ENCODE peak calls at places on chromosomes 6 and 20, in seven cellular contexts. Y is tibial artery, X is neural crest cell, I is HepG2, L is body of pancreas, P is MCF 10A, H is astrocyte. J is an unnamed sample.

GRCh38 chr20:20231528-20232298 is 136.2 kb upstream of the INSM1 start:
- DNase-seq in L (no peak), X (no peak), Y (no peak), H (no peak), I (no peak), P (no peak), J (no peak)

GRCh38 chr6:73858376-73858775 is 162.4 kb downstream of the CD109 start:
- DNase-seq in H (no peak), L (no peak), X (no peak), I (no peak), P (no peak), Y (no peak), J (no peak)

GRCh38 chr6:82385961-82386360 is 22.3 kb downstream of the TPBG start:
- DNase-seq in L (peak), H (no peak), X (no peak), P (peak), I (no peak), Y (no peak), J (no peak)

GRCh38 chr20:44615169-44615791 is 32.9 kb downstream of the PKIG start:
- DNase-seq in P (no peak), H (peak), I (no peak), L (no peak), X (no peak), Y (no peak), J (no peak)

GRCh38 chr20:62314711-62315302 is 12.0 kb downstream of the ADRM1 start:
- DNase-seq in L (no peak), P (no peak), Y (no peak), H (no peak), X (no peak), I (no peak), J (no peak)

GRCh38 chr6:146389740-146390139 is 153.9 kb upstream of the RAB32 start:
- DNase-seq in H (no peak), L (no peak), I (no peak), P (no peak), Y (no peak), X (no peak), J (no peak)

GRCh38 chr6:73476722-73477121 is 15.2 kb downstream of the MTO1 start:
- DNase-seq in L (no peak), Y (no peak), P (no peak), I (no peak), X (no peak), H (no peak), J (no peak)

GRCh38 chr6:1623769-1624070 is 14.0 kb downstream of the FOXC1 start:
- DNase-seq in X (no peak), I (no peak), H (no peak), P (no peak), L (no peak), Y (no peak), J (no peak)

GRCh38 chr6:74167506-74167905 is 471.5 kb downstream of the CD109 start:
- DNase-seq in X (no peak), L (no peak), H (no peak), Y (no peak), P (no peak), I (no peak), J (no peak)

GRCh38 chr20:34301587-34302311 is 1.4 kb downstream of the AHCY start:
- DNase-seq in P (no peak), X (no peak), I (no peak), H (no peak), Y (no peak), L (no peak), J (no peak)

GRCh38 chr20:4375881-4376280 is 345.8 kb upstream of the PRND start:
- DNase-seq in L (no peak), P (peak), I (no peak), X (no peak), H (peak), Y (no peak), J (peak)

GRCh38 chr6:24667378-24667803 is 514 bp downstream of the ACOT13 start:
- DNase-seq in I (peak), P (no peak), L (no peak), Y (no peak), H (no peak), X (no peak), J (no peak)

GRCh38 chr6:6696867-6697531 is 108.5 kb downstream of the LY86 start:
- DNase-seq in I (peak), X (peak), L (peak), Y (peak), P (peak), H (peak), J (peak)

GRCh38 chr6:168905451-168906090 is 348.1 kb downstream of the THBS2 start:
- DNase-seq in P (peak), H (peak), L (no peak), X (no peak), I (no peak), Y (no peak), J (no peak)

GRCh38 chr6:26197736-26198625 is 110.8 kb downstream of the HFE start:
- DNase-seq in L (no peak), I (peak), Y (no peak), H (no peak), P (peak), X (no peak), J (no peak)

GRCh38 chr6:151539506-151540268 is 45.9 kb downstream of the CCDC170 start:
- DNase-seq in P (no peak), L (no peak), Y (no peak), I (no peak), X (no peak), H (peak), J (no peak)

GRCh38 chr6:120407696-120408095 is 926.6 kb downstream of the TBC1D32 start:
- DNase-seq in I (no peak), L (no peak), P (no peak), Y (no peak), H (no peak), X (no peak), J (no peak)

GRCh38 chr6:109672204-109672603 is 18.8 kb downstream of the AK9 start:
- DNase-seq in P (no peak), L (no peak), X (no peak), Y (no peak), I (no peak), H (no peak), J (no peak)

GRCh38 chr20:63658749-63659187 is 656 bp downstream of the RTEL1 start:
- DNase-seq in H (peak), I (no peak), X (no peak), P (no peak), Y (no peak), L (peak), J (peak)
- TF ChIP-seq CTCF in H (no peak), I (peak), X (no peak), P (no peak), Y (no peak), L (no peak), J (no peak)

GRCh38 chr20:32019563-32020463 is 9.6 kb downstream of the CCM2L start:
- DNase-seq in Y (no peak), I (no peak), L (no peak), X (no peak), H (no peak), P (no peak), J (no peak)

GRCh38 chr20:32018269-32019155 is 8.3 kb downstream of the CCM2L start:
- DNase-seq in H (no peak), P (peak), X (peak), L (peak), I (peak), Y (no peak), J (peak)

GRCh38 chr20:32017711-32018251 is 7.5 kb downstream of the CCM2L start:
- DNase-seq in Y (no peak), L (peak), I (peak), X (no peak), P (peak), H (no peak), J (peak)

GRCh38 chr20:32021091-32021490 is 10.9 kb downstream of the CCM2L start:
- DNase-seq in Y (no peak), P (no peak), L (no peak), I (no peak), H (no peak), X (no peak), J (no peak)

DNA sequence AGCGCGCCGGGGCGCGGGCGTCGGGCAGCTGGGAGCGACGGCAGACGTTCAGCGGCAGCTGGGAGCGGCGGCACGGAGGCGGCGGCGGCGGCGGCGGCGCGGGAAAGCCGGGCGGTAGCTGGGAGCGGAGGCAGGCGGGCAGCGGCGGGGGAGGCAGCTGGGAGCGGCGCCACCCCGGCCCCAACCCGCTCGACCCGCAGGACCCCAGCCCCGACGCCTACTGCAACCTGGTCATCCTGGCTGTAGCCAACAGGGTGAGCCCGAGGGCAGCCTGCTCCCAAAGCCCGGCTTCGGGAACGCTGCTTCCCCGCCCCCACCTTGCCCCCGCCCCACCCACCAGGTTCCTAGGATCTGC is 8.9 kb downstream of the CCM2L start:
- DNase-seq in I (no peak), P (no peak), L (peak), Y (no peak), H (no peak), X (peak), J (no peak)
- TF ChIP-seq CTCF in I (peak), P (no peak), L (no peak), Y (no peak), H (no peak), X (peak), J (no peak)

GRCh38 chr6:159693128-159693893 is at the start of gene SOD2:
- DNase-seq in I (peak), H (peak), L (peak), Y (peak), P (peak), X (peak), J (peak)

GRCh38 chr6:159692303-159693127 is 526 bp downstream of the SOD2 start:
- DNase-seq in P (peak), Y (peak), X (peak), H (peak), L (peak), I (peak), J (peak)

GRCh38 chr6:159688977-159689376 is 4.1 kb downstream of the SOD2 start:
- DNase-seq in L (no peak), X (no peak), P (no peak), H (no peak), Y (no peak), I (no peak), J (no peak)

GRCh38 chr6:159691963-159692287 is 1.1 kb downstream of the SOD2 start:
- DNase-seq in P (no peak), X (no peak), I (peak), H (no peak), L (no peak), Y (no peak), J (no peak)

DNA sequence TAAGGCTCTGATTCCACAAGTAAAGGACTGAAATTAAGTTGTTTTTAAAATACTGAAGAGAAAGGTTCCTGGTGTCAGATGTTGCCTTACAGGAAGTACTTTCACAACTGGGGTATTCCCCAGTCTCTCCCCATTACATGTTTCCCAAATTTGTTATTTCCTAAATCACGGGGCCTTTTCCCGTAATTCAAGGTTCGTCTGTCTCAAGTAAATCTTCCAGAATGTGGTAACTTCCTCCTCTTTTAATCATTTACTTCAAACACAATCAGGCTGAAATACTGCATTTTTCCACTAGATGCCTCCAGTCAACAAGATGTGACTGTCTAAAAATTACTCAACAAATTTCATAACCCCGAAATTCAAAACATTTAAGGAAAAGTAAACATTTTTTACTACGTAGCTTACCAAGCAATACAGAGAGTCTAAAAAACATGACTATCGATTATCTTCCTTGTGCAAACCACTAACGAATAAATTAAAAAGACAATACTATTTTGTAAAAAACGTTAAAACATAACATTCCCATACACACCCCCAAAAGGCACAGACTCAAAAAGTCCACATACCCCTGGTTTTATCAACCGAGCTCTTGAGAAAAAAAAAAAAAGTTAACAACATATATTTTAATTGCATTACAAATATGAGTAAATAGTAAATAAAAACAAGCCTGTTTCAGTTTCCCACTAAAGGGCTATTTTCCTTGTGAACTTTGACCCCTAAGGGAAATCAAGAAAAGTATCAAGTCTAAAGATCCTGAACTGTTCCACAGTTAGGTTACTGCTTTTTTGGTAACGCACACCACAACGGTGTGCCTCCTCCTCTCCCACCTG is 1.7 kb downstream of the SOD2 start:
- DNase-seq in X (no peak), Y (no peak), P (peak), L (no peak), H (peak), I (peak), J (no peak)
- TF ChIP-seq CTCF in X (peak), Y (peak), P (peak), L (peak), H (peak), I (peak), J (peak)

DNA sequence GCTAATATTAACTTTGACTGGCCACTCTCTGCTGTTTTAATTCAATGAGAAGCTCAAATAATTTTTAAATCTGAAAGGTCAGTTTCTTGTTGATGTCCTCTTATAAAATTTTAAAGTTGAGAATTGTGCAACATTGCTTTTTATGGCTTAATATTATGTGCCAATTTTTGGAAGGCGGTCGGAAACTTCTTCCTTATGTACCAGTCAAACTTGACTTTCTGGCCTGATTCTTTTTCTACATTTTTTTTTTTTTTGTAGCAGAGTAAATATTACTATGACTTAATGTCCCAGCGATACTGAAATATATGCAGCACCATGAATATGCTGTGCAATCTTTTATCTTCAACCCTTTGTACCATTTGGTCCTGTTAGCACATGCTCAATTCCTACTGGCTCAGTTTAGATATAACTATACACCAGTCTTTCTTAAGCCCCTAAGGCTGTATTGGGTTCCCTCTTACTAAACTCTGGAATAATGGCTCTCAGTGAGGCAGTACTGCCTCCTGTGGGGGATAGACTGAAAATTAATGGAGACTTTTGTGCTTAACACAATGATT is 156.3 kb upstream of the SYNCRIP start:
- DNase-seq in X (no peak), Y (no peak), L (no peak), P (no peak), H (no peak), I (no peak), J (no peak)
- TF ChIP-seq CTCF in X (no peak), Y (no peak), L (no peak), P (no peak), H (no peak), I (peak), J (no peak)

GRCh38 chr20:9353180-9353915 is 161.0 kb upstream of the LAMP5 start:
- DNase-seq in Y (no peak), H (no peak), X (no peak), I (no peak), P (no peak), L (no peak), J (no peak)
- TF ChIP-seq CTCF in Y (no peak), H (no peak), X (no peak), I (peak), P (no peak), L (no peak), J (no peak)

DNA sequence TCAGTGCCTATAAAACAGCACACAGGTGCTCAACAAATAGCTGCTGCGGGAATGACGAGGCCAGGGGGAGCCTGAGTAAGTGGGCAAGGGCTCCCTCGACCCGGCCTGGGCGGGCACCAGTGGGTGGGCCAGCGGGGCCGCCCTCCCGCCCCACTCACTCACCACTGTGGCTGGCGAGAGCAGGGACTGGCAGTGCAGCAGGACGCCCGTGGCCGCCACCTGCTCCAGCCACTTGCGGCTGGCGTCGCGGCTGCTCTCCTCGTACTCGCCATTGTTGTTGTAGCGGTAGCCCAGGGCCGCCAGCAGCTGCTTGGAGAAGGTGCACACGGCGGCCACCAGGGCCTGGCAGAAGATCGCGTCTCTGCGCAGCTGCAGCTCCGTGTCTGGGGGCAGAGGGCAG is 191.5 kb downstream of the PREX1 start:
- DNase-seq in L (no peak), I (no peak), X (no peak), P (no peak), Y (no peak), H (no peak), J (no peak)
- TF ChIP-seq CTCF in L (no peak), I (no peak), X (no peak), P (no peak), Y (no peak), H (no peak), J (no peak)

DNA sequence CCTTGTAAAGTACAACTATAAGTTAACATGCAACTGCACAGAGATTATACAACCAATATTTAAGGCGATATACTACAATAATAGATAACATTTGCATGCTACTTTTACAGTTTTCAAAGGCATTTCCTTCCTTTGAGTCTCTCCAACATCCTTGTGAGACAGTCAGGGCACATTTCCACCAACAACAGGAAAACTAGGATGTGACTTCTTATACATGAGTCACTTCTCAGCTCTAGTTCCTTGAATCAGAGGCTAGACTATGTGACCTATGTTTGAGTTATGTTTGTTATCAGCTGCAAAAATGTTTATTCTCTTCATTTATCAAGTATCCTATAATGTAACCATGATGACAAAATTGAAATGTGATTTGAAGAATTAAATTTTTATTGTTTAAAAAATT is 51.7 kb upstream of the TFAP2D start:
- DNase-seq in L (no peak), Y (no peak), H (no peak), X (no peak), P (no peak), I (no peak), J (no peak)
- TF ChIP-seq CTCF in L (no peak), Y (no peak), H (no peak), X (no peak), P (no peak), I (no peak), J (no peak)

GRCh38 chr20:40522405-40522804 is 166.6 kb downstream of the MAFB start:
- DNase-seq in Y (no peak), P (no peak), H (no peak), L (no peak), X (no peak), I (no peak), J (no peak)
- TF ChIP-seq CTCF in Y (no peak), P (no peak), H (no peak), L (no peak), X (no peak), I (no peak), J (no peak)

J was measured in mesothelial cell of epicardium.